ENCODE peak calls at places on chromosomes 11 and 22, in six cellular contexts. A is effector CD4-positive, alpha-beta T cell; B is HS-5; X is NCI-H2029; S is stimulated activated CD4-positive, alpha-beta T cell treated with anti-CD3 and anti-CD28 coated beads, TNF-alpha, amount 100 ng/mL, for 24 hours; Q is EL. T is an unnamed sample.

GRCh38 chr11:44246726-44247125 is 63.2 kb downstream of the ALX4 start:
- DNase-seq in A (no peak), B (no peak), X (no peak), S (no peak), Q (peak), T (no peak)

GRCh38 chr11:86737752-86738151 is 62.6 kb upstream of the PRSS23 start:
- DNase-seq in A (no peak), B (no peak), X (no peak), S (no peak), Q (peak), T (no peak)

GRCh38 chr22:40363059-40363458 is 7.3 kb upstream of the SGSM3 start:
- DNase-seq in A (no peak), B (no peak), X (no peak), S (no peak), Q (peak), T (no peak)

GRCh38 chr22:27372969-27373670 is 428.4 kb downstream of the MN1 start:
- DNase-seq in A (no peak), B (no peak), X (peak), S (no peak), Q (no peak), T (no peak)

GRCh38 chr11:125179346-125179745 is 14.8 kb downstream of the PKNOX2 start:
- DNase-seq in A (no peak), B (no peak), X (no peak), S (no peak), Q (no peak), T (no peak)

GRCh38 chr11:76329983-76330382 is 50.9 kb downstream of the THAP12 start:
- DNase-seq in A (no peak), B (no peak), X (no peak), S (no peak), Q (no peak), T (no peak)

GRCh38 chr11:59666969-59667368 is 1.9 kb downstream of the PATL1 start:
- DNase-seq in A (no peak), B (no peak), X (no peak), S (no peak), Q (peak), T (no peak)

GRCh38 chr22:43553451-43554258 is 141.8 kb downstream of the MPPED1 start:
- DNase-seq in A (no peak), B (no peak), X (no peak), S (no peak), Q (no peak), T (no peak)

GRCh38 chr11:82960000-82960778 is 58.7 kb downstream of the DDIAS start:
- DNase-seq in A (peak), B (no peak), X (no peak), S (no peak), Q (no peak), T (no peak)

GRCh38 chr11:114827043-114827442 is 148.7 kb downstream of the NXPE2 start:
- DNase-seq in A (no peak), B (no peak), X (no peak), S (no peak), Q (no peak), T (no peak)

GRCh38 chr22:43293259-43293658 is 49.9 kb downstream of the SCUBE1 start:
- DNase-seq in A (no peak), B (no peak), X (peak), S (no peak), Q (peak), T (no peak)

GRCh38 chr11:28756977-28757376 is 648.8 kb downstream of the METTL15 start:
- DNase-seq in A (no peak), B (peak), X (no peak), S (no peak), Q (peak), T (no peak)

GRCh38 chr11:20360650-20361049 is 2.9 kb upstream of the HTATIP2 start:
- DNase-seq in A (peak), B (no peak), X (peak), S (no peak), Q (peak), T (no peak)

GRCh38 chr11:46900091-46900746 is 18.1 kb downstream of the LRP4 start:
- DNase-seq in A (no peak), B (no peak), X (no peak), S (no peak), Q (no peak), T (no peak)

GRCh38 chr11:36469063-36469462 is 41.0 kb downstream of the TRAF6 start:
- DNase-seq in A (no peak), B (no peak), X (no peak), S (no peak), Q (peak), T (peak)

GRCh38 chr22:31753634-31754471 is at the start of gene DEPDC5:
- DNase-seq in A (peak), B (no peak), X (peak), S (peak), Q (peak), T (peak)

GRCh38 chr11:93131709-93132108 is 66.1 kb downstream of the SLC36A4 start:
- DNase-seq in A (no peak), B (no peak), X (peak), S (no peak), Q (no peak), T (no peak)

GRCh38 chr11:35549787-35550186 is 24.4 kb upstream of the PAMR1 start:
- DNase-seq in A (no peak), B (peak), X (no peak), S (no peak), Q (peak), T (no peak)

GRCh38 chr11:128029219-128029722 is 558.1 kb downstream of the ETS1 start:
- DNase-seq in A (no peak), B (no peak), X (peak), S (no peak), Q (peak), T (no peak)

GRCh38 chr22:27011131-27011530 is 353.7 kb downstream of the MIAT start:
- DNase-seq in A (no peak), B (no peak), X (no peak), S (no peak), Q (no peak), T (no peak)

GRCh38 chr22:48299801-48300200 is 1527.9 kb downstream of the BRD1 start:
- DNase-seq in A (no peak), B (no peak), X (no peak), S (no peak), Q (no peak), T (no peak)

GRCh38 chr11:88555018-88555828 is 217.7 kb upstream of the CTSC start:
- DNase-seq in A (no peak), B (peak), X (no peak), S (no peak), Q (peak), T (no peak)

GRCh38 chr11:47533690-47534135 is 19.2 kb downstream of the CELF1 start:
- DNase-seq in A (no peak), B (no peak), X (no peak), S (no peak), Q (peak), T (no peak)

GRCh38 chr11:102802341-102802740 is 4.4 kb upstream of the MMP1 start:
- DNase-seq in A (no peak), B (peak), X (no peak), S (no peak), Q (peak), T (no peak)

GRCh38 chr22:35477911-35478582 is 62.6 kb upstream of the RASD2 start:
- DNase-seq in A (no peak), B (no peak), X (peak), S (no peak), Q (peak), T (no peak)

GRCh38 chr11:8649361-8649760 is 33.1 kb downstream of the TRIM66 start:
- DNase-seq in A (no peak), B (no peak), X (no peak), S (no peak), Q (peak), T (no peak)

GRCh38 chr11:64233913-64234839 is at the start of gene VEGFB:
- DNase-seq in A (peak), B (no peak), X (no peak), S (peak), Q (peak), T (peak)

GRCh38 chr11:75303544-75304224 is 47.8 kb downstream of the ARRB1 start:
- DNase-seq in A (no peak), B (no peak), X (no peak), S (no peak), Q (no peak), T (no peak)